ENCODE peak calls at places on chromosomes 3 and 15, in seven cellular contexts. G, M, C, O, X, R and I are unnamed samples.
A peak's percentile ranks its signal among the peaks of the same experiment; 100 is the strongest.

GRCh38 chr3:47661121-47661752 is 82.6 kb upstream of the CSPG5 start:
- DNase-seq in O (no peak), X (no peak), G (peak; percentile 17), M (no peak), R (no peak), C (peak; percentile 8), I (no peak)

GRCh38 chr15:71414778-71415177 is 299.5 kb downstream of the THSD4 start:
- DNase-seq in O (no peak), M (no peak), G (no peak), C (no peak), R (no peak), X (no peak), I (no peak)

GRCh38 chr3:111971533-111971932 is 7.3 kb upstream of the ABHD10 start:
- DNase-seq in M (no peak), R (no peak), X (no peak), O (no peak), C (no peak), G (no peak), I (no peak)

GRCh38 chr3:139564290-139564861 is 24.8 kb upstream of the RBP1 start:
- DNase-seq in G (peak; percentile 56), O (no peak), C (no peak), R (peak; percentile 13), X (peak; percentile 69), M (no peak), I (no peak)

GRCh38 chr3:99747915-99748314 is 69.7 kb upstream of the CMSS1 start:
- DNase-seq in O (no peak), G (no peak), C (peak; percentile 62), X (peak; percentile 28), M (no peak), R (no peak), I (no peak)

GRCh38 chr15:62739507-62739906 is 303.0 kb upstream of the TPM1 start:
- DNase-seq in O (no peak), R (no peak), G (peak; percentile 17), C (peak; percentile 14), M (no peak), X (no peak), I (no peak)

GRCh38 chr15:23690450-23690852 is 3.3 kb upstream of the NDN start:
- DNase-seq in M (peak; percentile 40), R (no peak), O (peak; percentile 67), X (peak; percentile 53), G (peak; percentile 41), C (no peak), I (peak; percentile 61)

GRCh38 chr3:24496529-24497482 is 2.2 kb upstream of the THRB start:
- DNase-seq in G (peak; percentile 63), O (peak; percentile 86), X (peak; percentile 89), M (peak; percentile 82), R (no peak), C (peak; percentile 46), I (peak; percentile 30)

GRCh38 chr3:187101184-187102072 is 37.9 kb downstream of the RPL39L start:
- DNase-seq in O (peak; percentile 75), G (peak; percentile 54), X (no peak), C (peak; percentile 90), M (peak; percentile 69), R (peak; percentile 38), I (no peak)

DNA sequence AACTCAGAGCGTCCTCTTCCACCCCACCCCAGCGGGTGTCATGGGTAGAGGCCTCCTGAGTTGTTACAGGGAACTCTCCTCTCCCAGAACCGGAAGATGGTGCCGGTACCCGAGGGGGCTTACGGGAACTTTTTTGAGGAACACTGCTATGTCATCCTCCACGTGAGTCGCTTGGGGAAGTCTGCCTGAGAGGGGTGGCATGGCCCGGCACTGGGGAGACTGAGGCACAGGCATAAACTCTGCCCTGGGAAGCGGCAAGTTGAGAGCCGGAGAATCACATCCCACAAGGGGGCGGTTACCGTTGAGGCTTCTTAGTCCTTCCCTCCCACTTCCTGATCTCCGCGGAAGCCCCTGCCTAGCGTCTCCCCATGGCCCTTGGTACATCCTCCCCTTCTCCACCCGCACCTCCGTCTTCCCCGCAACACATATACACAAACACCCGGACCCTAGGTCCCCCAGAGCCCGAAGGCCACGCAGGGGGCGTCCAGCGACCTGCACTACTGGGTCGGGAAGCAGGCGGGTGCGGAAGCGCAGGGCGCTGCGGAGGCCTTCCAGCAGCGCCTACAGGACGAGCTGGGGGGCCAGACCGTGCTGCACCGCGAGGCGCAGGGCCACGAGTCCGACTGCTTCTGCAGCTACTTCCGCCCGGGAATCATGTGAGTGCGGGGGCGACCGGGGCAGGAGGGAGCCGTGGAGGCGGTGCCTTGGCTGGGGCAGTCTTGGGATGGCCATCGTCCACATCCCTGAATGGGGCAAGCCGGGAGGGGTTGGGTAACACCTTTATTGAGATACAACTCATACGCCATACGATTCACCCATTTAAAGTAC is 3.4 kb downstream of the VILL start:
- DNase-seq in R (peak; percentile 79), X (peak; percentile 80), C (peak; percentile 76), G (peak; percentile 82), M (peak; percentile 52), O (peak; percentile 93), I (peak; percentile 61)
- TF ChIP-seq POLR2AphosphoS5 in R (peak; percentile 92), X (peak; percentile 69), C (peak; percentile 80), G (peak; percentile 43), M (no peak), O (peak; percentile 29), I (peak; percentile 76)

GRCh38 chr3:13072239-13073041 is 789 bp downstream of the IQSEC1 start:
- DNase-seq in X (peak; percentile 60), G (peak; percentile 83), O (no peak), R (no peak), C (no peak), M (peak; percentile 47), I (peak; percentile 10)
- H3K4me3 ChIP-seq in X (peak overlapping the region; percentile 57), G (peak overlapping the region; percentile 45), O (peak overlapping the region; percentile 24), R (no peak overlapping the region), C (no peak overlapping the region), M (peak overlapping the region; percentile 31), I (no peak overlapping the region)

DNA sequence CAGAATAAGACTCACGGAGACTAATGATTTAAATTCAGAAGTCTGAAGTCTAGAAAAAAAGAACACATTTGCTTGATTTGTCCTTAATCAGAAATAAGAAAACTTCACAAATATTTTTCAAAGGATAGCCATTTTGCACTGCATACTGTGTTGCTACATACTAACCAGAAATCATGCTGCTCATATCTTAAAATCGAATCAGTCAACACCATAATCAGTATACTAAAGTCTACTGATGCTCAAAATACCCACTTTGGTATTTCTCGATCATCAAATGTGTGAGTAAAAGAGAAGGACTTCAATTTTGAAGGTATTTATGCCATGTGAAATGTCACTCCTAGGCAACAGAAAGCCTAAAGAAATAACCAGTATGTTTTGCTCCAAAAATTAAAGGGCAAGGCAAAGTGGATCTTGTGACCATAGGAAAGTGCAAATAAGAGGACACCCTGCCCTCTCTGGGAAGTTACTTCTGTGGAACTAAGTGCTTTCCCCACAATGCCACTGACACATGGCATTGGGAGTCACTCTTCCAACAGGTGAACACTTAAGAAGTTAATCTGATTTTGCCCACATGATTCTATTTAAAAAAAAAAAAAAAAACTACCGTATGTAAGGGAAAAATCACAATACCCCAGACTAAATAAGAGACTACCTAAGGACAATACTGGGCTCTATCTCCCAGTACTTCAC is 2.7 kb downstream of the LRIG1 start:
- DNase-seq in M (no peak), X (no peak), R (no peak), O (no peak), C (peak; percentile 48), G (no peak), I (peak; percentile 49)
- TF ChIP-seq POLR2AphosphoS5 in M (no peak), X (no peak), R (no peak), O (no peak), C (no peak), G (no peak), I (peak; percentile 39)

GRCh38 chr15:43772624-43773023 is 4.1 kb downstream of the ELL3 start:
- DNase-seq in G (no peak), M (no peak), R (no peak), O (no peak), C (no peak), X (no peak), I (no peak)
- H3K4me3 ChIP-seq in G (no peak overlapping the region), M (no peak overlapping the region), R (no peak overlapping the region), O (no peak overlapping the region), C (no peak overlapping the region), X (no peak overlapping the region), I (no peak overlapping the region)

GRCh38 chr3:4866841-4867240 is 112.4 kb upstream of the BHLHE40 start:
- DNase-seq in O (no peak), X (no peak), C (peak; percentile 82), G (no peak), M (no peak), R (no peak), I (no peak)
- TF ChIP-seq POLR2AphosphoS5 in O (peak; percentile 12), X (no peak), C (no peak), G (no peak), M (no peak), R (no peak), I (no peak)